ENCODE peak calls at places on chromosome 18, in nine cellular contexts. V, Q, H, B, P, N, E, J and C are unnamed samples.
A peak's percentile ranks its signal among the peaks of the same experiment; 100 is the strongest.

GRCh38 chr18:43526436-43527150 is 249.3 kb upstream of the SYT4 start:
- DNase-seq in V (no peak), Q (no peak), H (no peak), B (no peak), P (no peak), N (no peak), E (no peak), J (no peak), C (no peak)

GRCh38 chr18:6249110-6249680 is 165.5 kb downstream of the L3MBTL4 start:
- DNase-seq in V (no peak), Q (no peak), H (no peak), B (no peak), P (no peak), N (no peak), E (no peak), J (no peak), C (no peak)

GRCh38 chr18:37299471-37300304 is 265.9 kb downstream of the CELF4 start:
- DNase-seq in V (no peak), Q (no peak), H (peak; percentile 93), B (peak; percentile 96), P (peak; percentile 85), N (peak; percentile 84), E (peak; percentile 90), J (peak; percentile 82), C (peak; percentile 16)

GRCh38 chr18:3380384-3380961 is 69.5 kb upstream of the TGIF1 start:
- DNase-seq in V (no peak), Q (no peak), H (no peak), B (peak; percentile 21), P (no peak), N (no peak), E (peak; percentile 36), J (no peak), C (no peak)

GRCh38 chr18:79460445-79461300 is 64.9 kb downstream of the NFATC1 start:
- DNase-seq in V (no peak), Q (no peak), H (no peak), B (no peak), P (no peak), N (no peak), E (no peak), J (no peak), C (no peak)

GRCh38 chr18:21444465-21445023 is 156.0 kb downstream of the ESCO1 start:
- DNase-seq in V (no peak), Q (no peak), H (no peak), B (peak; percentile 51), P (peak; percentile 25), N (no peak), E (no peak), J (peak; percentile 3), C (peak; percentile 67)

GRCh38 chr18:9182852-9183399 is 46.3 kb downstream of the ANKRD12 start:
- DNase-seq in V (no peak), Q (no peak), H (no peak), B (no peak), P (no peak), N (no peak), E (no peak), J (no peak), C (no peak)

GRCh38 chr18:23169683-23170082 is 34.4 kb downstream of the CABLES1 start:
- DNase-seq in V (no peak), Q (no peak), H (no peak), B (no peak), P (no peak), N (no peak), E (no peak), J (no peak), C (no peak)

GRCh38 chr18:23135679-23136325 is 517 bp downstream of the CABLES1 start:
- DNase-seq in V (peak; percentile 19), Q (peak; percentile 19), H (peak; percentile 85), B (peak; percentile 18), P (no peak), N (peak; percentile 60), E (peak; percentile 28), J (peak; percentile 24), C (no peak)

GRCh38 chr18:14767474-14767873 is 19.5 kb downstream of the ANKRD30B start:
- DNase-seq in V (no peak), Q (no peak), H (no peak), B (no peak), P (no peak), N (no peak), E (no peak), J (no peak), C (no peak)